ENCODE peak calls at places on chromosomes 2 and 18, in six cellular contexts. J is sigmoid colon; Y is endodermal cell; K is breast epithelium; S is GM12878; D is CD8-positive, alpha-beta T cell. C is an unnamed sample.

GRCh38 chr2:215966951-215967350 is 46.4 kb downstream of the MREG start:
- DNase-seq in K (no peak), Y (no peak), S (no peak), D (no peak), J (no peak), C (no peak)

GRCh38 chr2:232537079-232537478 is 2.4 kb upstream of the CHRNG start:
- DNase-seq in D (no peak), S (no peak), K (no peak), J (peak), Y (peak), C (no peak)

GRCh38 chr2:145715601-145716000 is 1195.7 kb upstream of the ZEB2 start:
- DNase-seq in Y (no peak), D (no peak), J (no peak), S (no peak), K (no peak), C (no peak)

GRCh38 chr2:205914736-205915510 is 171.1 kb downstream of the INO80D start:
- DNase-seq in J (no peak), S (no peak), K (no peak), D (no peak), Y (no peak), C (no peak)

GRCh38 chr2:105417789-105418475 is 19.1 kb upstream of the FHL2 start:
- DNase-seq in K (no peak), J (no peak), Y (no peak), D (no peak), S (no peak), C (no peak)

GRCh38 chr2:217360781-217361485 is 501.1 kb upstream of the TNP1 start:
- DNase-seq in J (peak), D (no peak), S (no peak), K (no peak), Y (no peak), C (no peak)

GRCh38 chr2:8535821-8536685 is 145.8 kb upstream of the ID2 start:
- DNase-seq in K (no peak), D (no peak), S (no peak), Y (no peak), J (peak), C (no peak)

GRCh38 chr2:18167871-18168270 is 289.4 kb downstream of the KCNS3 start:
- DNase-seq in K (no peak), S (no peak), D (no peak), Y (no peak), J (no peak), C (no peak)

GRCh38 chr2:3349211-3349693 is 28.4 kb downstream of the EIPR1 start:
- DNase-seq in S (no peak), K (peak), J (no peak), Y (no peak), D (no peak), C (no peak)

GRCh38 chr18:25299426-25299825 is 52.5 kb downstream of the ZNF521 start:
- DNase-seq in S (no peak), Y (no peak), K (no peak), J (no peak), D (no peak), C (no peak)

GRCh38 chr2:114442545-114442944 is at the start of gene DPP10:
- DNase-seq in K (no peak), Y (peak), D (no peak), S (no peak), J (no peak), C (no peak)

GRCh38 chr18:48470484-48471180 is 61.4 kb upstream of the ZBTB7C start:
- DNase-seq in Y (no peak), J (no peak), S (no peak), K (no peak), D (no peak), C (no peak)

GRCh38 chr18:72638353-72638752 is 94.2 kb upstream of the CBLN2 start:
- DNase-seq in J (no peak), S (no peak), Y (no peak), K (no peak), D (no peak), C (no peak)

GRCh38 chr18:72637319-72638113 is 93.4 kb upstream of the CBLN2 start:
- DNase-seq in D (no peak), S (no peak), Y (no peak), K (no peak), J (no peak), C (no peak)

GRCh38 chr18:72634500-72634899 is 90.4 kb upstream of the CBLN2 start:
- DNase-seq in Y (no peak), S (no peak), D (no peak), K (no peak), J (no peak), C (no peak)
- TF ChIP-seq CTCF in Y (no peak), S (no peak), D (no peak), K (no peak), J (no peak), C (no peak)

GRCh38 chr2:157785200-157785599 is 90.9 kb downstream of the ACVR1 start:
- DNase-seq in S (no peak), K (no peak), J (no peak), D (no peak), Y (no peak), C (no peak)

GRCh38 chr2:157785866-157786662 is 90.1 kb downstream of the ACVR1 start:
- DNase-seq in J (no peak), S (no peak), Y (no peak), D (no peak), K (no peak), C (no peak)

GRCh38 chr2:157783180-157783579 is 93.0 kb downstream of the ACVR1 start:
- DNase-seq in K (no peak), J (no peak), Y (no peak), D (no peak), S (no peak), C (no peak)

GRCh38 chr2:157784823-157785175 is 91.3 kb downstream of the ACVR1 start:
- DNase-seq in Y (no peak), S (no peak), D (no peak), K (no peak), J (no peak), C (no peak)

DNA sequence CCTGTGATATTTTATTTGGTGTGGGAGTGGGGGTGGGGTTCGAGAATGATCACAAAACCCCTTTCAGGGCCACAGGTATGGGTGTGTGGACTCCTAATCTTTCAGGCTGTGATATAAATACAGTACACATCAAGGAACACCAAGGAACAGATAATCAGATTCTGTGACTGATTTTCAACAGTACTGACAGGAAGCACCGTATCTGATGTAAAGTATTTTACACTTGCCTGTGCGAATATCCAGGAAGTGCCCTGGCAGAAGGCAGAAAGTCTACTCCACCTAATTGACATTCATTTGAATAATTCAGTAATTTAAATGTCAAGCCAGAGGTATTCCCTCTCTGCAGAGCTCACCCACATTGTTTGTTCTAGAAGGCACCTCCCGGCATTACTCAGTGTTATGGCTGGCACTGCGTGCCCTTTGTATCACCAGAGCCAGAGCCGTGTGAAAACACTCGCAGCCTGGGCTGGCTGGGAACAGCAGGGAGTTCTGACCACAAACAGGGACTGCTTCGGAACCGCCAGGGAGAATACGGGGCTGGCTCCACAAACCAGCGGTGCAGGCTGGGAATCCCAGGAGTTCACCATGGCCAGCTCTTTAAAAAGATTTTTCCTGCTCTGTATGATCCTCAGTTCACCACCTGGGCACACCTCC is 91.8 kb downstream of the ACVR1 start:
- DNase-seq in K (peak), J (peak), D (no peak), S (no peak), Y (peak), C (no peak)
- H3K4me3 ChIP-seq in K (peak), J (no peak), D (no peak), S (no peak), Y (no peak), C (no peak)

DNA sequence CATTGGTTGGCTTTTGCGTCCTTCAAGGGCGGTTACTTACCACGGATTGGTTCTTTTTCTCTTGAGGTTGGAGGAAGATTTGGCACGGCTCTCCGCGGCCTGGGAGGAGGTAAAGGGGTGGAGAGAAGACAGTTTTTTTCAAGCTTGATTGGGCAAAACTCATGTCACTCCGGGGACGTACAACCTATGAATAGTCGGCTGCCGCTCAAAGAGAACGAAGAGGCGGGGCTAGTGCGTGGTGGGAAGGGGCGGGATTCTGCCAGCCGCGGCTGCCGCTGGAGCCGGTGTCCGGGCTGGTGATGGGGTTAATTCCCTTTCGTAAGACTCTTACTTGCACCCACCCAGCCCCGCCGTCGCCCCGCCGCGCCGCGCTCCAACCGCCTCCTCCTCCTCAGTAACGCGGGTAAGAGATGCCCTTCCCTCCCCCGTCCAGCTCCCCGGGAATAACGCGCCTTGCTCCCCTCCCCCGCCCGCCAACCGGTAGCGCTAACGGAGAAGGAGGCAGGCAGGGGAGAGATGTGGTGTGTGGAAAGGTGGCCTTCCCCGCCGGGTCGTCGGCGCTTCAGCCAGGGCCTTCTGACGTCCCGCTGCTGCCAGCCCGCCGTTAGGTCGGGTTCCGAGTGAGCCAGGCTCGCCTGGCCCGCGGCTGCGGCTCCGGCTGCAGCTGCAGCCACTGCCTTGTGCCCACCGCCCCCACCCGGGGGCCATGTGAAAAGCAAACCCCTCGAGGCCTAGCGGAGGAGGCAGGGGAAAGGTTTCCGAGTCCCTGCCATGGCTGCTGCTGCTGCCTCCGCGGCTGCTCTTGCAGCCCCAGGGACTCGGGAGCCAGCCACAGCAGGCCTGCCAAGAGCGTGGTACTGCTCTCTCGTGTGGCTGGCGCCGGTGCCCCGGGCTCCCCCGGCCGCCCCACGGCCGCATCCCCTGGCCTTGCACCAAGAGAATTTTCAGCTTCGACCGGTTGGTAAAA is at the start of gene R3HDM1:
- DNase-seq in J (peak), Y (peak), K (peak), D (peak), S (peak), C (peak)
- TF ChIP-seq CTCF in J (no peak), Y (peak), K (no peak), D (no peak), S (peak), C (peak)

DNA sequence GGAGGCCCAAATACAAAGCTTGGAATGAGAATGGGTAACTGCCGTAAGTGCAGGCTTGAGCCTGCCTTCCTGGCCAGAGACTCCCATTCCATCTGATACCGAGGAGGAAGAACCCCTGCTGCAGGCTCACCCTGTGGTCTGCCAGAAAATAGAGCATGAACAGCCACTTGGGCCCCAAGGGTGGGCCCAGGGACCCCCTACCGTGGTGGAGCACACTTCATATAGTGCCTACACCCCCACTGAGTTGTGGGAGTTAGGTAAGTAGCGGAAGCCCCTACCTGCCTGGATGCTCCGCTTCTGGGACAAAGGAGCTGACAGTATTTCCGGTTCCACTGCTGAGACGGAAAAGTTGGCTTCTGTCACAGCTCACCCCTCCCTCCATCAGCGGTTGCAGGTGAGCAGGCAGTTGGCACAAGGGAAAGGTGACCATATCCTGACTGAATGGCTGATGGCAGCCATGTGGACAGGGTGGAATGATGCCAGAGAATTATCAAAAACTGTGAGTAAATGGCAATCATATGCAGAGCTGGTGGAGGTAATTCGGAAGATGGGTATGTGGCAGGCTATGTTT is 11.5 kb upstream of the C2orf42 start:
- DNase-seq in D (no peak), S (no peak), Y (no peak), K (no peak), J (no peak), C (no peak)
- H3K4me3 ChIP-seq in D (no peak), S (no peak), Y (no peak), K (peak), J (no peak), C (no peak)

DNA sequence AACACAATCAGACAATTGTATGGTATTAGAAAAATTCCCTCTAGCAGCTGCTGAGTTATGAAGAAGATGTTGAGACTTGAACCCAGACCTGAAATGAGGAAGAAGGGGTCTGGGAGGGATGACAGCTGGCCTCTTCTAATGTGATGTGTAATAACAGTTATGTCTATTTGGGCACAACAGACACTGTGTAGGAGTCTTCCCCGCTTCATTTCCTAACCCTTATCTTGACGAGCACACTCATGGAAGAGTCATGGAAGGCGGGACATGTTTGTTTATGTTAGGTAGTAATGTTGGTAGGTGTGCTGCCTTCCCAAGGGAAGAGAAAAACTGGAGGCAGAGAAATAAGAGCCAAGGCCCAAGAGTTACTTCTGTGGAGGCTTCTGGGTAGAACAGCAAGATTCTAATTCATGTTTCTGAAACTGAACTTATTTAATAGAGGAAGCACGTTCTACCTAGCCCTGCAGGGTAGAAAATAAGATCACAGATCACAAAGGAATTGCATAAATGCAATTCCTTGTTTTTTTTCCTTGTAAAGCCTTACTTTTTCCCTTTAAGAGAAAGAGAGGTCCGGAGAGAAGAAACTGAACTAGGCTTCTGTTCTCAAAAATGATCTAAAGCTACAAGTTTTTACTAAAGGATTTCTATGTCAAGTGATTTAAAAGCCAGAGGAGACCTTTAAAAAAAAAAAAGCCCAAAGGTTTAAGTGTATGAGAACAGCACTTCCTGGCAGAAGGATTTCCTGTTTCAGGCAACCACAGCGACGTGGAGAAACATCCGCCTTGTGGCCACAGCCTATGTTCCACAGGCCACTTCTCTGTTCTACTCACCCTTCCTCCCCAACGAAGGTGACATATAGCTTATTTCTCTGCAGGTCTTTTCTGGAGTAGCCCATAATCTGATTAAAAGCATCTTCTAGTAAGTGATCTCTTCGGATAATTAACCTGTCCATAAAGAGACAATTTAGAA is 68.5 kb upstream of the STK17B start:
- DNase-seq in K (no peak), J (peak), D (peak), Y (no peak), S (peak), C (peak)
- TF ChIP-seq CTCF in K (peak), J (no peak), D (peak), Y (no peak), S (no peak), C (peak)